ENCODE peak calls at places on chromosomes 12 and 14, in four cellular contexts. One of them, this sample, is unnamed.

GRCh38 chr12:14833336-14833735 is 10.0 kb downstream of the ART4 start:
- DNase-seq in astrocyte of the spinal cord: no peak
- DNase-seq in brain microvascular endothelial cell: no peak
- DNase-seq in kidney: no peak
- DNase-seq in this sample: no peak

GRCh38 chr12:9741726-9742125 is 8.8 kb upstream of the CLECL1 start:
- DNase-seq in brain microvascular endothelial cell: no peak
- DNase-seq in kidney: no peak
- DNase-seq in astrocyte of the spinal cord: no peak
- DNase-seq in this sample: no peak

GRCh38 chr12:93029091-93029490 is 100.0 kb upstream of the EEA1 start:
- DNase-seq in astrocyte of the spinal cord: no peak
- DNase-seq in kidney: no peak
- DNase-seq in brain microvascular endothelial cell: no peak
- DNase-seq in this sample: no peak

GRCh38 chr14:57297852-57298251 is 29.1 kb downstream of the AP5M1 start:
- DNase-seq in brain microvascular endothelial cell: no peak
- DNase-seq in kidney: no peak
- DNase-seq in astrocyte of the spinal cord: no peak
- DNase-seq in this sample: no peak

GRCh38 chr12:24415934-24416333 is 466.5 kb upstream of the SOX5 start:
- DNase-seq in astrocyte of the spinal cord: no peak
- DNase-seq in brain microvascular endothelial cell: no peak
- DNase-seq in kidney: no peak
- DNase-seq in this sample: no peak

GRCh38 chr14:71049435-71050147 is 142.3 kb downstream of the PCNX1 start:
- DNase-seq in kidney: no peak
- DNase-seq in brain microvascular endothelial cell: no peak
- DNase-seq in astrocyte of the spinal cord: no peak
- DNase-seq in this sample: no peak

GRCh38 chr12:45644521-45644920 is 85.0 kb upstream of the ARID2 start:
- DNase-seq in brain microvascular endothelial cell: no peak
- DNase-seq in kidney: no peak
- DNase-seq in astrocyte of the spinal cord: peak; percentile 19
- DNase-seq in this sample: no peak

GRCh38 chr12:55795950-55796349 is 21.6 kb downstream of the SARNP start:
- DNase-seq in astrocyte of the spinal cord: no peak
- DNase-seq in kidney: no peak
- DNase-seq in brain microvascular endothelial cell: no peak
- DNase-seq in this sample: no peak

GRCh38 chr12:32362892-32363291 is 36.5 kb upstream of the FGD4 start:
- DNase-seq in kidney: no peak
- DNase-seq in astrocyte of the spinal cord: no peak
- DNase-seq in brain microvascular endothelial cell: no peak
- DNase-seq in this sample: no peak

GRCh38 chr14:59278111-59278510 is 89.6 kb downstream of the DAAM1 start:
- DNase-seq in astrocyte of the spinal cord: peak; percentile 90
- DNase-seq in brain microvascular endothelial cell: peak; percentile 90
- DNase-seq in kidney: no peak
- DNase-seq in this sample: peak; percentile 86

GRCh38 chr14:72917420-72917819 is 8.8 kb upstream of the DCAF4 start:
- DNase-seq in astrocyte of the spinal cord: no peak
- DNase-seq in kidney: no peak
- DNase-seq in brain microvascular endothelial cell: no peak
- DNase-seq in this sample: no peak

GRCh38 chr14:105400016-105400415 is 1.7 kb downstream of the TEX22 start:
- DNase-seq in kidney: peak; percentile 74
- DNase-seq in brain microvascular endothelial cell: no peak
- DNase-seq in astrocyte of the spinal cord: no peak
- DNase-seq in this sample: no peak

GRCh38 chr14:51862171-51862838 is 1.9 kb downstream of the GNG2 start:
- DNase-seq in astrocyte of the spinal cord: no peak
- DNase-seq in kidney: no peak
- DNase-seq in brain microvascular endothelial cell: no peak
- DNase-seq in this sample: no peak

GRCh38 chr14:104424406-104425072 is 155.0 kb upstream of the C14orf180 start:
- DNase-seq in brain microvascular endothelial cell: no peak
- DNase-seq in kidney: no peak
- DNase-seq in astrocyte of the spinal cord: no peak
- DNase-seq in this sample: no peak

GRCh38 chr14:104110491-104111209 is 25.1 kb downstream of the ASPG start:
- DNase-seq in brain microvascular endothelial cell: no peak
- DNase-seq in kidney: peak; percentile 53
- DNase-seq in astrocyte of the spinal cord: no peak
- DNase-seq in this sample: no peak

GRCh38 chr12:12714276-12715001 is 2.7 kb upstream of the CDKN1B start:
- DNase-seq in brain microvascular endothelial cell: no peak
- DNase-seq in kidney: peak; percentile 84
- DNase-seq in astrocyte of the spinal cord: peak; percentile 38
- DNase-seq in this sample: no peak

GRCh38 chr12:53596920-53597363 is 29.2 kb downstream of the ATF7 start:
- DNase-seq in astrocyte of the spinal cord: peak; percentile 88
- DNase-seq in brain microvascular endothelial cell: peak; percentile 29
- DNase-seq in kidney: no peak
- DNase-seq in this sample: peak; percentile 20

GRCh38 chr14:23568021-23568599 is 519 bp upstream of the AP1G2 start:
- DNase-seq in astrocyte of the spinal cord: no peak
- DNase-seq in brain microvascular endothelial cell: no peak
- DNase-seq in kidney: peak; percentile 38
- DNase-seq in this sample: no peak

GRCh38 chr12:59737725-59738463 is 142.1 kb downstream of the SLC16A7 start:
- DNase-seq in astrocyte of the spinal cord: no peak
- DNase-seq in kidney: no peak
- DNase-seq in brain microvascular endothelial cell: peak; percentile 11
- DNase-seq in this sample: no peak

GRCh38 chr12:78385541-78385940 is 479.0 kb upstream of the SYT1 start:
- DNase-seq in astrocyte of the spinal cord: no peak
- DNase-seq in kidney: no peak
- DNase-seq in brain microvascular endothelial cell: no peak
- DNase-seq in this sample: no peak

DNA sequence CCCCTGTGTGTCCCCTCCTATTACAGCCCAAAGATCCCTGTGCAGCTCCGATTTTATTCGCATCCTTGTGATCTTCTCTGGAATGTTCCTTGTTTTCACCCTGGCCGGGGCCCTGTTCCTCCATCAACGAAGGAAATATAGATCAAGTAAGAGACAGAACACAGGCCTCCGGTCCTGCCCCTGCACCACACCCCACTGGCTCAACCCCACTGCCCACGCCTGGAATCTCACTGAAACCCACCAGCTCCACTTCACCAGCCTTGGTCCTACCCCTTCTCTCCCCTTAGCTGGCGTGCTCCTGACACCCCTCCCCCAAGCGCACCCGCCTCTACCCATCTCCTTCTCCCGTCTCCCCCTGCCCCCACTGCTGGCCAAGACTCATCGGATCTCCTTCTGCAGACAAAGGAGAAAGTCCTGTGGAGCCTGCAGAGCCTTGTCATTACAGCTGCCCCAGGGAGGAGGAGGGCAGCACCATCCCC is 934 bp upstream of the TAPBPL start:
- DNase-seq in astrocyte of the spinal cord: no peak
- DNase-seq in kidney: no peak
- DNase-seq in brain microvascular endothelial cell: no peak
- DNase-seq in this sample: no peak
- H3K4me3 ChIP-seq in astrocyte of the spinal cord: peak overlapping the region; percentile 54
- H3K4me3 ChIP-seq in kidney: peak overlapping the region; percentile 92
- H3K4me3 ChIP-seq in brain microvascular endothelial cell: peak overlapping the region; percentile 70
- H3K4me3 ChIP-seq in this sample: peak overlapping the region; percentile 39

GRCh38 chr12:97283297-97283696 is 179.3 kb upstream of the RMST start:
- DNase-seq in kidney: no peak
- DNase-seq in astrocyte of the spinal cord: no peak
- DNase-seq in brain microvascular endothelial cell: no peak
- DNase-seq in this sample: no peak
- TF ChIP-seq CTCF in kidney: no peak
- TF ChIP-seq CTCF in astrocyte of the spinal cord: no peak
- TF ChIP-seq CTCF in brain microvascular endothelial cell: no peak
- TF ChIP-seq CTCF in this sample: peak; percentile 8

DNA sequence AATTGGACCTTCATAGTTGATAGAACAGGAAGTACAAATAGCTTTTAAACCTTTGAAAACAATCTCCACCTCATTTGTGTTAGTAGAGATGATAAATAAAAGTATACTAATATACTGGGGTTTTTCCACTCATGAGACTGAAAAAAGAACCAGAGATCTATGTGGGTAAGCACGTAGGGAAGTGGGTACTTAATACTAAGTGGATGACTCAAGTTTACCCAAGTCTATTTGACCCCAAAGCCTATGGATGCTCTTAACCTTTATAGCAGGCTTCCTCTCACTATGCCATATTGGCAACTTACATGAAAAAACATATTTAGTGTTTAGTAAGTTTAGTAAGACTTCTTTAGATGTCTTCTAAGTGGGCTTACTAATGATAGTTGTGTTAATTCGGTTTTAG is 49.2 kb upstream of the CHPT1 start:
- DNase-seq in brain microvascular endothelial cell: no peak
- DNase-seq in astrocyte of the spinal cord: no peak
- DNase-seq in kidney: no peak
- DNase-seq in this sample: no peak
- H3K4me3 ChIP-seq in brain microvascular endothelial cell: no peak overlapping the region
- H3K4me3 ChIP-seq in astrocyte of the spinal cord: no peak overlapping the region
- H3K4me3 ChIP-seq in kidney: no peak overlapping the region
- H3K4me3 ChIP-seq in this sample: no peak overlapping the region

DNA sequence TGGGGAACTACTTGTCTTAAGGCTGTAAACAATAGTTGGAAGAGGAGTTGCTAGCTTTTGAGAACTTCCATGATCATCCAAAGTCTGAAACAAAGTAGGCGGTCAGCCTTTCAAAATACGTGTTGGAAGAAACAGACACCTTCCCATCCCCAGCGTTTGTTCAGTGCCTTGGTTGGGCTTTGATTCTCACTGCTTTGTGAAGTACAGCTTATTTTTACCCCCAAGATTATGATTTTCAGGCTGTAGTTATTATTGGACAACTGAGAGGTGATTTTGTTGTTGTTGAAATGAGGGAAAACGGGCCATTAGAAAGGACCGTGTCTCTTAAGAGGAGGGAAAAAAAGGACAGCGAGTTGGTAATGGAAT is 910 bp upstream of the CEP83 start:
- DNase-seq in brain microvascular endothelial cell: no peak
- DNase-seq in kidney: no peak
- DNase-seq in astrocyte of the spinal cord: no peak
- DNase-seq in this sample: no peak
- TF ChIP-seq CTCF in brain microvascular endothelial cell: no peak
- TF ChIP-seq CTCF in kidney: no peak
- TF ChIP-seq CTCF in astrocyte of the spinal cord: no peak
- TF ChIP-seq CTCF in this sample: no peak

GRCh38 chr12:108641446-108642268 is 8.0 kb upstream of the SELPLG start:
- DNase-seq in kidney: no peak
- DNase-seq in brain microvascular endothelial cell: no peak
- DNase-seq in astrocyte of the spinal cord: no peak
- DNase-seq in this sample: no peak
- H3K4me3 ChIP-seq in kidney: no peak overlapping the region
- H3K4me3 ChIP-seq in brain microvascular endothelial cell: no peak overlapping the region
- H3K4me3 ChIP-seq in astrocyte of the spinal cord: no peak overlapping the region
- H3K4me3 ChIP-seq in this sample: no peak overlapping the region

GRCh38 chr14:76966535-76966934 is 62.0 kb downstream of the IRF2BPL start:
- DNase-seq in astrocyte of the spinal cord: no peak
- DNase-seq in kidney: no peak
- DNase-seq in brain microvascular endothelial cell: no peak
- DNase-seq in this sample: no peak

GRCh38 chr14:76967788-76968187 is 60.7 kb downstream of the IRF2BPL start:
- DNase-seq in astrocyte of the spinal cord: no peak
- DNase-seq in kidney: no peak
- DNase-seq in brain microvascular endothelial cell: no peak
- DNase-seq in this sample: no peak

GRCh38 chr14:76964695-76965094 is 63.8 kb downstream of the IRF2BPL start:
- DNase-seq in brain microvascular endothelial cell: no peak
- DNase-seq in kidney: no peak
- DNase-seq in astrocyte of the spinal cord: no peak
- DNase-seq in this sample: no peak

GRCh38 chr14:76965232-76965631 is 63.3 kb downstream of the IRF2BPL start:
- DNase-seq in astrocyte of the spinal cord: no peak
- DNase-seq in kidney: no peak
- DNase-seq in brain microvascular endothelial cell: no peak
- DNase-seq in this sample: no peak

DNA sequence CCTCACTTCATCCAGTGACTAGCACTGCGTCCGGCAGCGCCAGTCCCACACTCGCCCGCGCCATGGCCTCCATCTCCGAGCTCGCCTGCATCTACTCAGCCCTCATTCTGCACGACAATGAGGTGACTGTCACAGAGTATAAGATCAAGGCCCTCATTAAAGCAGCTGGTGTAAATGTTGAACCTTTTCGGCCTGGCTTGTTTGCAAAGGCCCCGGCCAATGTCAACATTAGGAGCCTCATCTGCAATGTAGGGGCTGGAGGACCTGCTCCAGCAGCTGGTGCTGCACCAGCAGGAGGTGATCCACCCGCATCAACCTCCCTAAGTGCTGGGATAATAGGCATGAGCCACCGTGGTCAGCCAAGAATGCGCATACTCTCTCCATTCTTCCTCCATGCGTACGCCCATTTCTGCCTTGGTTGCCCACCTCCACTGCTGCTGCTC is 59.9 kb downstream of the IRF2BPL start:
- DNase-seq in astrocyte of the spinal cord: peak; percentile 45
- DNase-seq in brain microvascular endothelial cell: no peak
- DNase-seq in kidney: no peak
- DNase-seq in this sample: no peak
- TF ChIP-seq CTCF in astrocyte of the spinal cord: no peak
- TF ChIP-seq CTCF in brain microvascular endothelial cell: peak; percentile 15
- TF ChIP-seq CTCF in kidney: no peak
- TF ChIP-seq CTCF in this sample: no peak

GRCh38 chr12:117047810-117048584 is 51.2 kb downstream of the TESC start:
- DNase-seq in astrocyte of the spinal cord: peak; percentile 10
- DNase-seq in brain microvascular endothelial cell: peak; percentile 40
- DNase-seq in kidney: no peak
- DNase-seq in this sample: peak; percentile 50
- H3K4me3 ChIP-seq in astrocyte of the spinal cord: no peak overlapping the region
- H3K4me3 ChIP-seq in brain microvascular endothelial cell: no peak overlapping the region
- H3K4me3 ChIP-seq in kidney: no peak overlapping the region
- H3K4me3 ChIP-seq in this sample: no peak overlapping the region

GRCh38 chr12:7106082-7106481 is 2.9 kb downstream of the C1RL start:
- DNase-seq in kidney: no peak
- DNase-seq in brain microvascular endothelial cell: no peak
- DNase-seq in astrocyte of the spinal cord: no peak
- DNase-seq in this sample: no peak

GRCh38 chr12:7110661-7111060 is 1.6 kb upstream of the C1RL start:
- DNase-seq in kidney: peak; percentile 46
- DNase-seq in brain microvascular endothelial cell: no peak
- DNase-seq in astrocyte of the spinal cord: no peak
- DNase-seq in this sample: no peak

GRCh38 chr12:7107181-7108041 is 1.6 kb downstream of the C1RL start:
- DNase-seq in astrocyte of the spinal cord: no peak
- DNase-seq in kidney: no peak
- DNase-seq in brain microvascular endothelial cell: no peak
- DNase-seq in this sample: no peak

GRCh38 chr12:7108928-7109920 is at the start of gene C1RL:
- DNase-seq in astrocyte of the spinal cord: peak; percentile 82
- DNase-seq in brain microvascular endothelial cell: peak; percentile 66
- DNase-seq in kidney: peak; percentile 95
- DNase-seq in this sample: no peak

GRCh38 chr12:7108042-7108927 is 729 bp downstream of the C1RL start:
- DNase-seq in brain microvascular endothelial cell: peak; percentile 33
- DNase-seq in astrocyte of the spinal cord: peak; percentile 56
- DNase-seq in kidney: peak; percentile 95
- DNase-seq in this sample: no peak
- TF ChIP-seq CTCF in brain microvascular endothelial cell: no peak
- TF ChIP-seq CTCF in astrocyte of the spinal cord: no peak
- TF ChIP-seq CTCF in kidney: no peak
- TF ChIP-seq CTCF in this sample: no peak

This sample was measured in retinal pigment epithelial cell.